ENCODE peak calls at places on chromosome 22, in seven cellular contexts. One of them, this sample, is unnamed.

GRCh38 chr22:46687045-46687444 is 51.0 kb downstream of the CERK start:
- DNase-seq in uterus: no peak
- DNase-seq in RWPE1: no peak
- DNase-seq in transverse colon: no peak
- DNase-seq in iPS DF 6.9: no peak
- DNase-seq in PC-3: no peak
- DNase-seq in kidney: no peak
- DNase-seq in this sample: no peak

GRCh38 chr22:39021552-39022250 is 774 bp downstream of the APOBEC3D start:
- DNase-seq in iPS DF 6.9: no peak
- DNase-seq in kidney: no peak
- DNase-seq in RWPE1: no peak
- DNase-seq in transverse colon: peak; percentile 19
- DNase-seq in uterus: no peak
- DNase-seq in PC-3: no peak
- DNase-seq in this sample: no peak

GRCh38 chr22:36409911-36410756 is 22.4 kb upstream of the MYH9 start:
- DNase-seq in RWPE1: peak; percentile 88
- DNase-seq in iPS DF 6.9: peak; percentile 99
- DNase-seq in kidney: peak; percentile 98
- DNase-seq in PC-3: peak; percentile 97
- DNase-seq in uterus: peak; percentile 27
- DNase-seq in transverse colon: peak; percentile 96
- DNase-seq in this sample: no peak

GRCh38 chr22:38452373-38453064 is 2.5 kb downstream of the KCNJ4 start:
- DNase-seq in transverse colon: no peak
- DNase-seq in kidney: peak; percentile 56
- DNase-seq in RWPE1: no peak
- DNase-seq in uterus: peak; percentile 47
- DNase-seq in iPS DF 6.9: no peak
- DNase-seq in PC-3: no peak
- DNase-seq in this sample: no peak

GRCh38 chr22:31344369-31345330 is 1.5 kb downstream of the PATZ1 start:
- DNase-seq in uterus: peak; percentile 50
- DNase-seq in kidney: peak; percentile 84
- DNase-seq in PC-3: peak; percentile 39
- DNase-seq in iPS DF 6.9: no peak
- DNase-seq in RWPE1: no peak
- DNase-seq in transverse colon: peak; percentile 64
- DNase-seq in this sample: no peak

GRCh38 chr22:41217553-41218157 is 12.5 kb downstream of the L3MBTL2 start:
- DNase-seq in kidney: peak; percentile 91
- DNase-seq in iPS DF 6.9: no peak
- DNase-seq in transverse colon: peak; percentile 56
- DNase-seq in uterus: peak; percentile 67
- DNase-seq in RWPE1: peak; percentile 71
- DNase-seq in PC-3: no peak
- DNase-seq in this sample: peak; percentile 78

GRCh38 chr22:17120281-17120680 is 879 bp downstream of the TMEM121B start:
- DNase-seq in RWPE1: peak; percentile 8
- DNase-seq in uterus: peak; percentile 33
- DNase-seq in transverse colon: peak; percentile 34
- DNase-seq in kidney: peak; percentile 83
- DNase-seq in iPS DF 6.9: peak; percentile 75
- DNase-seq in PC-3: no peak
- DNase-seq in this sample: no peak

GRCh38 chr22:40161182-40161581 is 16.5 kb upstream of the TNRC6B start:
- DNase-seq in iPS DF 6.9: no peak
- DNase-seq in uterus: no peak
- DNase-seq in transverse colon: no peak
- DNase-seq in kidney: no peak
- DNase-seq in RWPE1: no peak
- DNase-seq in PC-3: no peak
- DNase-seq in this sample: no peak

GRCh38 chr22:39214006-39214382 is 30.8 kb downstream of the PDGFB start:
- DNase-seq in PC-3: peak; percentile 13
- DNase-seq in transverse colon: no peak
- DNase-seq in iPS DF 6.9: no peak
- DNase-seq in uterus: no peak
- DNase-seq in kidney: no peak
- DNase-seq in RWPE1: peak; percentile 8
- DNase-seq in this sample: no peak

GRCh38 chr22:36252754-36253522 is at the start of gene APOL1:
- DNase-seq in transverse colon: peak; percentile 71
- DNase-seq in uterus: peak; percentile 64
- DNase-seq in RWPE1: no peak
- DNase-seq in PC-3: no peak
- DNase-seq in kidney: peak; percentile 79
- DNase-seq in iPS DF 6.9: no peak
- DNase-seq in this sample: no peak

GRCh38 chr22:40638261-40638660 is 1.7 kb upstream of the MRTFA start:
- DNase-seq in RWPE1: no peak
- DNase-seq in transverse colon: no peak
- DNase-seq in uterus: no peak
- DNase-seq in PC-3: peak; percentile 84
- DNase-seq in kidney: no peak
- DNase-seq in iPS DF 6.9: no peak
- DNase-seq in this sample: no peak

GRCh38 chr22:36510966-36511881 is 4.4 kb upstream of the FOXRED2 start:
- DNase-seq in RWPE1: peak; percentile 30
- DNase-seq in transverse colon: peak; percentile 34
- DNase-seq in kidney: peak; percentile 45
- DNase-seq in iPS DF 6.9: no peak
- DNase-seq in uterus: peak; percentile 42
- DNase-seq in PC-3: peak; percentile 42
- DNase-seq in this sample: no peak

GRCh38 chr22:48896766-48897637 is 930.7 kb downstream of the BRD1 start:
- DNase-seq in iPS DF 6.9: no peak
- DNase-seq in transverse colon: no peak
- DNase-seq in RWPE1: no peak
- DNase-seq in kidney: no peak
- DNase-seq in PC-3: no peak
- DNase-seq in uterus: no peak
- DNase-seq in this sample: no peak

GRCh38 chr22:30212363-30212995 is 34.1 kb downstream of the LIF start:
- DNase-seq in uterus: peak; percentile 51
- DNase-seq in transverse colon: peak; percentile 29
- DNase-seq in PC-3: peak; percentile 95
- DNase-seq in RWPE1: peak; percentile 80
- DNase-seq in iPS DF 6.9: no peak
- DNase-seq in kidney: peak; percentile 87
- DNase-seq in this sample: no peak

GRCh38 chr22:36455571-36456458 is 25.6 kb downstream of the TXN2 start:
- DNase-seq in transverse colon: no peak
- DNase-seq in kidney: no peak
- DNase-seq in uterus: no peak
- DNase-seq in iPS DF 6.9: no peak
- DNase-seq in RWPE1: no peak
- DNase-seq in PC-3: no peak
- DNase-seq in this sample: no peak

GRCh38 chr22:31853736-31854500 is 90.4 kb upstream of the YWHAH start:
- DNase-seq in PC-3: no peak
- DNase-seq in kidney: no peak
- DNase-seq in uterus: no peak
- DNase-seq in RWPE1: no peak
- DNase-seq in iPS DF 6.9: no peak
- DNase-seq in transverse colon: no peak
- DNase-seq in this sample: no peak

GRCh38 chr22:28369849-28370248 is 309.8 kb downstream of the TTC28 start:
- DNase-seq in transverse colon: peak; percentile 10
- DNase-seq in kidney: no peak
- DNase-seq in iPS DF 6.9: no peak
- DNase-seq in RWPE1: no peak
- DNase-seq in uterus: no peak
- DNase-seq in PC-3: no peak
- DNase-seq in this sample: no peak

GRCh38 chr22:36325163-36326031 is 62.4 kb downstream of the MYH9 start:
- DNase-seq in PC-3: no peak
- DNase-seq in iPS DF 6.9: no peak
- DNase-seq in RWPE1: peak; percentile 65
- DNase-seq in uterus: peak; percentile 72
- DNase-seq in kidney: peak; percentile 92
- DNase-seq in transverse colon: peak; percentile 80
- DNase-seq in this sample: no peak

GRCh38 chr22:39999144-39999757 is 4.5 kb downstream of the FAM83F start:
- DNase-seq in transverse colon: peak; percentile 68
- DNase-seq in uterus: no peak
- DNase-seq in RWPE1: peak; percentile 64
- DNase-seq in kidney: peak; percentile 47
- DNase-seq in iPS DF 6.9: no peak
- DNase-seq in PC-3: no peak
- DNase-seq in this sample: no peak

GRCh38 chr22:26949193-26949592 is 291.8 kb downstream of the MIAT start:
- DNase-seq in kidney: no peak
- DNase-seq in RWPE1: peak; percentile 8
- DNase-seq in transverse colon: no peak
- DNase-seq in PC-3: peak; percentile 4
- DNase-seq in iPS DF 6.9: no peak
- DNase-seq in uterus: no peak
- DNase-seq in this sample: no peak

GRCh38 chr22:32058656-32059280 is 15.7 kb downstream of the SLC5A1 start:
- DNase-seq in iPS DF 6.9: no peak
- DNase-seq in uterus: no peak
- DNase-seq in PC-3: no peak
- DNase-seq in kidney: no peak
- DNase-seq in transverse colon: no peak
- DNase-seq in RWPE1: no peak
- DNase-seq in this sample: no peak

GRCh38 chr22:31083923-31084810 is 3.0 kb downstream of the SMTN start:
- DNase-seq in uterus: no peak
- DNase-seq in transverse colon: peak; percentile 28
- DNase-seq in iPS DF 6.9: no peak
- DNase-seq in RWPE1: no peak
- DNase-seq in kidney: no peak
- DNase-seq in PC-3: no peak
- DNase-seq in this sample: no peak

GRCh38 chr22:27518583-27519437 is 282.7 kb downstream of the MN1 start:
- DNase-seq in RWPE1: no peak
- DNase-seq in iPS DF 6.9: no peak
- DNase-seq in kidney: no peak
- DNase-seq in uterus: no peak
- DNase-seq in PC-3: no peak
- DNase-seq in transverse colon: no peak
- DNase-seq in this sample: no peak

GRCh38 chr22:29155966-29156365 is 49.7 kb upstream of the EMID1 start:
- DNase-seq in uterus: no peak
- DNase-seq in kidney: peak; percentile 29
- DNase-seq in iPS DF 6.9: no peak
- DNase-seq in PC-3: no peak
- DNase-seq in transverse colon: no peak
- DNase-seq in RWPE1: no peak
- DNase-seq in this sample: no peak

GRCh38 chr22:28570697-28571373 is 108.8 kb downstream of the TTC28 start:
- DNase-seq in RWPE1: no peak
- DNase-seq in iPS DF 6.9: no peak
- DNase-seq in PC-3: peak; percentile 26
- DNase-seq in transverse colon: no peak
- DNase-seq in kidney: no peak
- DNase-seq in uterus: no peak
- DNase-seq in this sample: no peak

GRCh38 chr22:36528336-36528735 is 630 bp downstream of the EIF3D start:
- DNase-seq in kidney: no peak
- DNase-seq in transverse colon: no peak
- DNase-seq in RWPE1: no peak
- DNase-seq in PC-3: no peak
- DNase-seq in uterus: no peak
- DNase-seq in iPS DF 6.9: no peak
- DNase-seq in this sample: no peak

GRCh38 chr22:17910561-17911311 is 113.6 kb downstream of the MICAL3 start:
- DNase-seq in PC-3: peak; percentile 35
- DNase-seq in transverse colon: peak; percentile 40
- DNase-seq in iPS DF 6.9: no peak
- DNase-seq in RWPE1: peak; percentile 49
- DNase-seq in uterus: peak; percentile 71
- DNase-seq in kidney: peak; percentile 92
- DNase-seq in this sample: no peak

GRCh38 chr22:50612715-50613221 is 12.2 kb downstream of the MAPK8IP2 start:
- DNase-seq in transverse colon: peak; percentile 72
- DNase-seq in PC-3: no peak
- DNase-seq in uterus: no peak
- DNase-seq in RWPE1: peak; percentile 45
- DNase-seq in iPS DF 6.9: no peak
- DNase-seq in kidney: no peak
- DNase-seq in this sample: no peak

GRCh38 chr22:29524440-29525191 is 28.9 kb downstream of the THOC5 start:
- DNase-seq in PC-3: peak; percentile 26
- DNase-seq in kidney: no peak
- DNase-seq in transverse colon: peak; percentile 22
- DNase-seq in iPS DF 6.9: peak; percentile 9
- DNase-seq in uterus: no peak
- DNase-seq in RWPE1: peak; percentile 12
- DNase-seq in this sample: no peak

GRCh38 chr22:21938906-21939305 is 13.7 kb downstream of the PPM1F start:
- DNase-seq in PC-3: no peak
- DNase-seq in kidney: no peak
- DNase-seq in transverse colon: no peak
- DNase-seq in RWPE1: no peak
- DNase-seq in iPS DF 6.9: no peak
- DNase-seq in uterus: no peak
- DNase-seq in this sample: no peak
- H3K27ac ChIP-seq in PC-3: peak overlapping the region; percentile 93
- H3K27ac ChIP-seq in kidney: peak overlapping the region; percentile 98
- H3K27ac ChIP-seq in transverse colon: peak overlapping the region; percentile 97
- H3K27ac ChIP-seq in RWPE1: peak overlapping the region; percentile 97
- H3K27ac ChIP-seq in iPS DF 6.9: no peak overlapping the region
- H3K27ac ChIP-seq in uterus: peak overlapping the region; percentile 97
- H3K27ac ChIP-seq in this sample: peak overlapping the region; percentile 87

GRCh38 chr22:42885446-42885845 is 28.4 kb upstream of the ARFGAP3 start:
- DNase-seq in RWPE1: no peak
- DNase-seq in transverse colon: no peak
- DNase-seq in uterus: no peak
- DNase-seq in iPS DF 6.9: no peak
- DNase-seq in kidney: no peak
- DNase-seq in PC-3: no peak
- DNase-seq in this sample: no peak
- H3K27ac ChIP-seq in RWPE1: peak overlapping the region; percentile 41
- H3K27ac ChIP-seq in transverse colon: no peak overlapping the region
- H3K27ac ChIP-seq in uterus: no peak overlapping the region
- H3K27ac ChIP-seq in iPS DF 6.9: no peak overlapping the region
- H3K27ac ChIP-seq in kidney: no peak overlapping the region
- H3K27ac ChIP-seq in PC-3: no peak overlapping the region
- H3K27ac ChIP-seq in this sample: no peak overlapping the region

GRCh38 chr22:20552913-20553401 is 45.5 kb downstream of the MED15 start:
- DNase-seq in PC-3: no peak
- DNase-seq in kidney: no peak
- DNase-seq in transverse colon: no peak
- DNase-seq in uterus: peak; percentile 28
- DNase-seq in iPS DF 6.9: no peak
- DNase-seq in RWPE1: no peak
- DNase-seq in this sample: no peak
- H3K27ac ChIP-seq in PC-3: no peak overlapping the region
- H3K27ac ChIP-seq in kidney: peak overlapping the region; percentile 90
- H3K27ac ChIP-seq in transverse colon: peak overlapping the region; percentile 87
- H3K27ac ChIP-seq in uterus: peak overlapping the region; percentile 98
- H3K27ac ChIP-seq in iPS DF 6.9: no peak overlapping the region
- H3K27ac ChIP-seq in RWPE1: peak overlapping the region; percentile 56
- H3K27ac ChIP-seq in this sample: no peak overlapping the region

DNA sequence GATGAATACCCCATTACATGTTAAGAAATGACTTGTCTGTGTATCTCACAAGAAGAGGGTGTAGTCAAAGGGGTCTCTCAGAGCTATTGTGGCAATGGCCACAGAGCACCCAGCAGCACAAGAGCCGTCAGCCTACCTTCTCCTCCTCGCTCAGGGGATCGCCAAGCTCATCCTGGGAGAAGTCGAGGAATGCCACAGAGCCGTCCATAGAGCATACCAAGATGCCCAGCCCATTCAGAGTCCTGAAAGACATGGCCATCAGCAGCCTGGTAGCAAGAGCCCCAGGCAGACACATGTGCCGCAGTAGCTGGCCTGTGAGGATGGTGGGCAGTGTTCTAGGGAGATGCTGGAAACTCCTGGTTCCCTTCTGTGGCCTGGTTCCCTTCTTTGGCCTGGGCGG is 44.0 kb downstream of the HIRA start:
- DNase-seq in PC-3: no peak
- DNase-seq in kidney: no peak
- DNase-seq in RWPE1: no peak
- DNase-seq in transverse colon: no peak
- DNase-seq in uterus: no peak
- DNase-seq in iPS DF 6.9: no peak
- DNase-seq in this sample: no peak
- H3K27ac ChIP-seq in PC-3: no peak overlapping the region
- H3K27ac ChIP-seq in kidney: no peak overlapping the region
- H3K27ac ChIP-seq in RWPE1: no peak overlapping the region
- H3K27ac ChIP-seq in transverse colon: no peak overlapping the region
- H3K27ac ChIP-seq in uterus: no peak overlapping the region
- H3K27ac ChIP-seq in iPS DF 6.9: no peak overlapping the region
- H3K27ac ChIP-seq in this sample: no peak overlapping the region